ENCODE peak calls at places on chromosomes 4 and X, in ten cellular contexts. One of them, this sample, is unnamed.

GRCh38 chr4:146932111-146932510 is 13.6 kb downstream of the TTC29 start:
- DNase-seq in coronary artery: no peak
- DNase-seq in activated CD8-positive, alpha-beta memory T cell treated with anti-CD3 and anti-CD28 coated beads for 1 hour: no peak
- DNase-seq in fibroblast of villous mesenchyme: peak; percentile 40
- DNase-seq in endothelial cell: no peak
- DNase-seq in T-helper 2 cell treated with Interferon-gamma antibody and Interleukin-4, amounts not matched to agents 5 μg/mL and 100 μg/mL, for 36 hours: no peak
- DNase-seq in A549: no peak
- DNase-seq in gastrocnemius medialis: no peak
- DNase-seq in fibroblast of the conjunctiva: no peak
- DNase-seq in mesothelial cell of epicardium: no peak
- DNase-seq in this sample: no peak

GRCh38 chr4:145216532-145216931 is 36.1 kb upstream of the OTUD4 start:
- DNase-seq in fibroblast of the conjunctiva: peak; percentile 41
- DNase-seq in T-helper 2 cell treated with Interferon-gamma antibody and Interleukin-4, amounts not matched to agents 5 μg/mL and 100 μg/mL, for 36 hours: no peak
- DNase-seq in gastrocnemius medialis: no peak
- DNase-seq in endothelial cell: no peak
- DNase-seq in A549: no peak
- DNase-seq in mesothelial cell of epicardium: no peak
- DNase-seq in fibroblast of villous mesenchyme: peak; percentile 38
- DNase-seq in coronary artery: no peak
- DNase-seq in activated CD8-positive, alpha-beta memory T cell treated with anti-CD3 and anti-CD28 coated beads for 1 hour: no peak
- DNase-seq in this sample: no peak

GRCh38 chr4:64001229-64001898 is 407.9 kb downstream of the TECRL start:
- DNase-seq in gastrocnemius medialis: no peak
- DNase-seq in fibroblast of villous mesenchyme: no peak
- DNase-seq in A549: no peak
- DNase-seq in mesothelial cell of epicardium: no peak
- DNase-seq in fibroblast of the conjunctiva: no peak
- DNase-seq in coronary artery: no peak
- DNase-seq in endothelial cell: no peak
- DNase-seq in T-helper 2 cell treated with Interferon-gamma antibody and Interleukin-4, amounts not matched to agents 5 μg/mL and 100 μg/mL, for 36 hours: no peak
- DNase-seq in activated CD8-positive, alpha-beta memory T cell treated with anti-CD3 and anti-CD28 coated beads for 1 hour: no peak
- DNase-seq in this sample: no peak

GRCh38 chr4:87196146-87196545 is 24.3 kb downstream of the KLHL8 start:
- DNase-seq in endothelial cell: no peak
- DNase-seq in activated CD8-positive, alpha-beta memory T cell treated with anti-CD3 and anti-CD28 coated beads for 1 hour: no peak
- DNase-seq in fibroblast of villous mesenchyme: no peak
- DNase-seq in coronary artery: no peak
- DNase-seq in A549: no peak
- DNase-seq in gastrocnemius medialis: no peak
- DNase-seq in fibroblast of the conjunctiva: no peak
- DNase-seq in mesothelial cell of epicardium: no peak
- DNase-seq in T-helper 2 cell treated with Interferon-gamma antibody and Interleukin-4, amounts not matched to agents 5 μg/mL and 100 μg/mL, for 36 hours: no peak
- DNase-seq in this sample: no peak

GRCh38 chrX:153884136-153885076 is 1.6 kb downstream of the L1CAM start:
- DNase-seq in A549: no peak
- DNase-seq in T-helper 2 cell treated with Interferon-gamma antibody and Interleukin-4, amounts not matched to agents 5 μg/mL and 100 μg/mL, for 36 hours: no peak
- DNase-seq in activated CD8-positive, alpha-beta memory T cell treated with anti-CD3 and anti-CD28 coated beads for 1 hour: no peak
- DNase-seq in fibroblast of the conjunctiva: no peak
- DNase-seq in coronary artery: no peak
- DNase-seq in gastrocnemius medialis: no peak
- DNase-seq in endothelial cell: no peak
- DNase-seq in mesothelial cell of epicardium: no peak
- DNase-seq in fibroblast of villous mesenchyme: no peak
- DNase-seq in this sample: no peak

GRCh38 chr4:77560170-77560569 is 45.5 kb upstream of the CXCL13 start:
- DNase-seq in T-helper 2 cell treated with Interferon-gamma antibody and Interleukin-4, amounts not matched to agents 5 μg/mL and 100 μg/mL, for 36 hours: no peak
- DNase-seq in A549: no peak
- DNase-seq in endothelial cell: no peak
- DNase-seq in fibroblast of the conjunctiva: no peak
- DNase-seq in mesothelial cell of epicardium: no peak
- DNase-seq in gastrocnemius medialis: no peak
- DNase-seq in fibroblast of villous mesenchyme: no peak
- DNase-seq in coronary artery: no peak
- DNase-seq in activated CD8-positive, alpha-beta memory T cell treated with anti-CD3 and anti-CD28 coated beads for 1 hour: no peak
- DNase-seq in this sample: no peak

GRCh38 chr4:15758294-15758693 is 19.8 kb upstream of the CD38 start:
- DNase-seq in fibroblast of the conjunctiva: no peak
- DNase-seq in mesothelial cell of epicardium: no peak
- DNase-seq in endothelial cell: no peak
- DNase-seq in gastrocnemius medialis: no peak
- DNase-seq in coronary artery: no peak
- DNase-seq in fibroblast of villous mesenchyme: no peak
- DNase-seq in T-helper 2 cell treated with Interferon-gamma antibody and Interleukin-4, amounts not matched to agents 5 μg/mL and 100 μg/mL, for 36 hours: no peak
- DNase-seq in A549: no peak
- DNase-seq in activated CD8-positive, alpha-beta memory T cell treated with anti-CD3 and anti-CD28 coated beads for 1 hour: no peak
- DNase-seq in this sample: no peak

GRCh38 chrX:8845060-8845459 is 43.9 kb upstream of the FAM9A start:
- DNase-seq in coronary artery: no peak
- DNase-seq in mesothelial cell of epicardium: no peak
- DNase-seq in A549: peak; percentile 62
- DNase-seq in fibroblast of the conjunctiva: no peak
- DNase-seq in T-helper 2 cell treated with Interferon-gamma antibody and Interleukin-4, amounts not matched to agents 5 μg/mL and 100 μg/mL, for 36 hours: no peak
- DNase-seq in endothelial cell: no peak
- DNase-seq in fibroblast of villous mesenchyme: peak; percentile 38
- DNase-seq in gastrocnemius medialis: no peak
- DNase-seq in activated CD8-positive, alpha-beta memory T cell treated with anti-CD3 and anti-CD28 coated beads for 1 hour: no peak
- DNase-seq in this sample: no peak

GRCh38 chr4:110631582-110632505 is 9.0 kb upstream of the PITX2 start:
- DNase-seq in A549: peak; percentile 79
- DNase-seq in gastrocnemius medialis: peak; percentile 47
- DNase-seq in fibroblast of villous mesenchyme: peak; percentile 97
- DNase-seq in coronary artery: no peak
- DNase-seq in endothelial cell: peak; percentile 84
- DNase-seq in activated CD8-positive, alpha-beta memory T cell treated with anti-CD3 and anti-CD28 coated beads for 1 hour: no peak
- DNase-seq in mesothelial cell of epicardium: peak; percentile 89
- DNase-seq in fibroblast of the conjunctiva: peak; percentile 94
- DNase-seq in T-helper 2 cell treated with Interferon-gamma antibody and Interleukin-4, amounts not matched to agents 5 μg/mL and 100 μg/mL, for 36 hours: peak; percentile 29
- DNase-seq in this sample: no peak

GRCh38 chr4:45317276-45317675 is 590.9 kb upstream of the GNPDA2 start:
- DNase-seq in A549: no peak
- DNase-seq in fibroblast of villous mesenchyme: no peak
- DNase-seq in mesothelial cell of epicardium: no peak
- DNase-seq in fibroblast of the conjunctiva: peak; percentile 3
- DNase-seq in coronary artery: no peak
- DNase-seq in endothelial cell: no peak
- DNase-seq in gastrocnemius medialis: no peak
- DNase-seq in T-helper 2 cell treated with Interferon-gamma antibody and Interleukin-4, amounts not matched to agents 5 μg/mL and 100 μg/mL, for 36 hours: no peak
- DNase-seq in activated CD8-positive, alpha-beta memory T cell treated with anti-CD3 and anti-CD28 coated beads for 1 hour: no peak
- DNase-seq in this sample: no peak

GRCh38 chrX:46376246-46376885 is 168.9 kb downstream of the ZNF674 start:
- DNase-seq in endothelial cell: peak; percentile 34
- DNase-seq in mesothelial cell of epicardium: no peak
- DNase-seq in T-helper 2 cell treated with Interferon-gamma antibody and Interleukin-4, amounts not matched to agents 5 μg/mL and 100 μg/mL, for 36 hours: peak; percentile 25
- DNase-seq in A549: peak; percentile 59
- DNase-seq in fibroblast of the conjunctiva: peak; percentile 37
- DNase-seq in fibroblast of villous mesenchyme: peak; percentile 61
- DNase-seq in coronary artery: no peak
- DNase-seq in activated CD8-positive, alpha-beta memory T cell treated with anti-CD3 and anti-CD28 coated beads for 1 hour: no peak
- DNase-seq in gastrocnemius medialis: no peak
- DNase-seq in this sample: no peak

GRCh38 chr4:16496501-16496900 is 270.2 kb upstream of the TAPT1 start:
- DNase-seq in endothelial cell: no peak
- DNase-seq in T-helper 2 cell treated with Interferon-gamma antibody and Interleukin-4, amounts not matched to agents 5 μg/mL and 100 μg/mL, for 36 hours: no peak
- DNase-seq in fibroblast of the conjunctiva: peak; percentile 47
- DNase-seq in activated CD8-positive, alpha-beta memory T cell treated with anti-CD3 and anti-CD28 coated beads for 1 hour: no peak
- DNase-seq in A549: no peak
- DNase-seq in coronary artery: no peak
- DNase-seq in gastrocnemius medialis: no peak
- DNase-seq in fibroblast of villous mesenchyme: peak; percentile 25
- DNase-seq in mesothelial cell of epicardium: no peak
- DNase-seq in this sample: no peak

GRCh38 chr4:38128478-38129451 is 168.6 kb downstream of the PTTG2 start:
- DNase-seq in coronary artery: no peak
- DNase-seq in gastrocnemius medialis: no peak
- DNase-seq in T-helper 2 cell treated with Interferon-gamma antibody and Interleukin-4, amounts not matched to agents 5 μg/mL and 100 μg/mL, for 36 hours: peak; percentile 74
- DNase-seq in A549: no peak
- DNase-seq in fibroblast of villous mesenchyme: no peak
- DNase-seq in activated CD8-positive, alpha-beta memory T cell treated with anti-CD3 and anti-CD28 coated beads for 1 hour: no peak
- DNase-seq in mesothelial cell of epicardium: no peak
- DNase-seq in endothelial cell: no peak
- DNase-seq in fibroblast of the conjunctiva: no peak
- DNase-seq in this sample: no peak

GRCh38 chr4:6208416-6208815 is 8.1 kb upstream of the JAKMIP1 start:
- DNase-seq in gastrocnemius medialis: no peak
- DNase-seq in endothelial cell: no peak
- DNase-seq in A549: no peak
- DNase-seq in coronary artery: peak; percentile 35
- DNase-seq in mesothelial cell of epicardium: no peak
- DNase-seq in fibroblast of the conjunctiva: no peak
- DNase-seq in T-helper 2 cell treated with Interferon-gamma antibody and Interleukin-4, amounts not matched to agents 5 μg/mL and 100 μg/mL, for 36 hours: no peak
- DNase-seq in fibroblast of villous mesenchyme: no peak
- DNase-seq in activated CD8-positive, alpha-beta memory T cell treated with anti-CD3 and anti-CD28 coated beads for 1 hour: no peak
- DNase-seq in this sample: no peak

GRCh38 chr4:15544196-15544730 is 74.6 kb downstream of the CC2D2A start:
- DNase-seq in fibroblast of villous mesenchyme: no peak
- DNase-seq in mesothelial cell of epicardium: no peak
- DNase-seq in endothelial cell: no peak
- DNase-seq in T-helper 2 cell treated with Interferon-gamma antibody and Interleukin-4, amounts not matched to agents 5 μg/mL and 100 μg/mL, for 36 hours: no peak
- DNase-seq in A549: no peak
- DNase-seq in activated CD8-positive, alpha-beta memory T cell treated with anti-CD3 and anti-CD28 coated beads for 1 hour: no peak
- DNase-seq in gastrocnemius medialis: no peak
- DNase-seq in coronary artery: no peak
- DNase-seq in fibroblast of the conjunctiva: no peak
- DNase-seq in this sample: no peak

GRCh38 chr4:167943872-167944505 is 148.3 kb upstream of the ANXA10 start:
- DNase-seq in T-helper 2 cell treated with Interferon-gamma antibody and Interleukin-4, amounts not matched to agents 5 μg/mL and 100 μg/mL, for 36 hours: no peak
- DNase-seq in mesothelial cell of epicardium: no peak
- DNase-seq in A549: no peak
- DNase-seq in fibroblast of the conjunctiva: no peak
- DNase-seq in gastrocnemius medialis: no peak
- DNase-seq in endothelial cell: no peak
- DNase-seq in fibroblast of villous mesenchyme: no peak
- DNase-seq in activated CD8-positive, alpha-beta memory T cell treated with anti-CD3 and anti-CD28 coated beads for 1 hour: no peak
- DNase-seq in coronary artery: no peak
- DNase-seq in this sample: no peak

GRCh38 chr4:38144029-38144428 is 183.8 kb downstream of the PTTG2 start:
- DNase-seq in fibroblast of the conjunctiva: no peak
- DNase-seq in endothelial cell: no peak
- DNase-seq in A549: no peak
- DNase-seq in coronary artery: no peak
- DNase-seq in fibroblast of villous mesenchyme: no peak
- DNase-seq in activated CD8-positive, alpha-beta memory T cell treated with anti-CD3 and anti-CD28 coated beads for 1 hour: no peak
- DNase-seq in gastrocnemius medialis: no peak
- DNase-seq in mesothelial cell of epicardium: no peak
- DNase-seq in T-helper 2 cell treated with Interferon-gamma antibody and Interleukin-4, amounts not matched to agents 5 μg/mL and 100 μg/mL, for 36 hours: no peak
- DNase-seq in this sample: no peak

GRCh38 chr4:76830612-76831474 is 67.1 kb downstream of the SOWAHB start:
- DNase-seq in gastrocnemius medialis: peak; percentile 20
- DNase-seq in fibroblast of villous mesenchyme: peak; percentile 98
- DNase-seq in activated CD8-positive, alpha-beta memory T cell treated with anti-CD3 and anti-CD28 coated beads for 1 hour: no peak
- DNase-seq in mesothelial cell of epicardium: no peak
- DNase-seq in T-helper 2 cell treated with Interferon-gamma antibody and Interleukin-4, amounts not matched to agents 5 μg/mL and 100 μg/mL, for 36 hours: no peak
- DNase-seq in A549: peak; percentile 43
- DNase-seq in fibroblast of the conjunctiva: no peak
- DNase-seq in coronary artery: peak; percentile 72
- DNase-seq in endothelial cell: peak; percentile 7
- DNase-seq in this sample: no peak

GRCh38 chr4:172631832-172632231 is 536.8 kb upstream of the GALNT7 start:
- DNase-seq in A549: no peak
- DNase-seq in gastrocnemius medialis: no peak
- DNase-seq in fibroblast of the conjunctiva: no peak
- DNase-seq in endothelial cell: no peak
- DNase-seq in fibroblast of villous mesenchyme: no peak
- DNase-seq in T-helper 2 cell treated with Interferon-gamma antibody and Interleukin-4, amounts not matched to agents 5 μg/mL and 100 μg/mL, for 36 hours: no peak
- DNase-seq in activated CD8-positive, alpha-beta memory T cell treated with anti-CD3 and anti-CD28 coated beads for 1 hour: no peak
- DNase-seq in coronary artery: no peak
- DNase-seq in mesothelial cell of epicardium: no peak
- DNase-seq in this sample: no peak

GRCh38 chr4:165085946-165086345 is 26.7 kb downstream of the TMEM192 start:
- DNase-seq in fibroblast of villous mesenchyme: peak; percentile 4
- DNase-seq in A549: no peak
- DNase-seq in fibroblast of the conjunctiva: no peak
- DNase-seq in activated CD8-positive, alpha-beta memory T cell treated with anti-CD3 and anti-CD28 coated beads for 1 hour: no peak
- DNase-seq in endothelial cell: no peak
- DNase-seq in T-helper 2 cell treated with Interferon-gamma antibody and Interleukin-4, amounts not matched to agents 5 μg/mL and 100 μg/mL, for 36 hours: no peak
- DNase-seq in mesothelial cell of epicardium: no peak
- DNase-seq in gastrocnemius medialis: no peak
- DNase-seq in coronary artery: no peak
- DNase-seq in this sample: no peak

GRCh38 chrX:13778916-13779315 is 38.0 kb downstream of the GPM6B start:
- DNase-seq in fibroblast of villous mesenchyme: peak; percentile 8
- DNase-seq in coronary artery: no peak
- DNase-seq in endothelial cell: peak; percentile 4
- DNase-seq in gastrocnemius medialis: peak; percentile 13
- DNase-seq in mesothelial cell of epicardium: no peak
- DNase-seq in activated CD8-positive, alpha-beta memory T cell treated with anti-CD3 and anti-CD28 coated beads for 1 hour: no peak
- DNase-seq in T-helper 2 cell treated with Interferon-gamma antibody and Interleukin-4, amounts not matched to agents 5 μg/mL and 100 μg/mL, for 36 hours: no peak
- DNase-seq in fibroblast of the conjunctiva: peak; percentile 49
- DNase-seq in A549: no peak
- DNase-seq in this sample: no peak

GRCh38 chr4:95676190-95676589 is 127.4 kb upstream of the UNC5C start:
- DNase-seq in gastrocnemius medialis: no peak
- DNase-seq in T-helper 2 cell treated with Interferon-gamma antibody and Interleukin-4, amounts not matched to agents 5 μg/mL and 100 μg/mL, for 36 hours: no peak
- DNase-seq in endothelial cell: no peak
- DNase-seq in A549: no peak
- DNase-seq in coronary artery: no peak
- DNase-seq in mesothelial cell of epicardium: no peak
- DNase-seq in activated CD8-positive, alpha-beta memory T cell treated with anti-CD3 and anti-CD28 coated beads for 1 hour: no peak
- DNase-seq in fibroblast of villous mesenchyme: no peak
- DNase-seq in fibroblast of the conjunctiva: no peak
- DNase-seq in this sample: no peak

GRCh38 chr4:174119818-174120217 is 163.6 kb downstream of the FBXO8 start:
- DNase-seq in A549: no peak
- DNase-seq in gastrocnemius medialis: no peak
- DNase-seq in mesothelial cell of epicardium: no peak
- DNase-seq in endothelial cell: no peak
- DNase-seq in activated CD8-positive, alpha-beta memory T cell treated with anti-CD3 and anti-CD28 coated beads for 1 hour: no peak
- DNase-seq in coronary artery: no peak
- DNase-seq in fibroblast of villous mesenchyme: no peak
- DNase-seq in T-helper 2 cell treated with Interferon-gamma antibody and Interleukin-4, amounts not matched to agents 5 μg/mL and 100 μg/mL, for 36 hours: no peak
- DNase-seq in fibroblast of the conjunctiva: no peak
- DNase-seq in this sample: no peak

GRCh38 chr4:106522839-106523238 is 154.3 kb upstream of the GIMD1 start:
- DNase-seq in gastrocnemius medialis: no peak
- DNase-seq in endothelial cell: peak; percentile 11
- DNase-seq in coronary artery: no peak
- DNase-seq in fibroblast of the conjunctiva: no peak
- DNase-seq in A549: no peak
- DNase-seq in activated CD8-positive, alpha-beta memory T cell treated with anti-CD3 and anti-CD28 coated beads for 1 hour: no peak
- DNase-seq in mesothelial cell of epicardium: no peak
- DNase-seq in fibroblast of villous mesenchyme: peak; percentile 4
- DNase-seq in T-helper 2 cell treated with Interferon-gamma antibody and Interleukin-4, amounts not matched to agents 5 μg/mL and 100 μg/mL, for 36 hours: no peak
- DNase-seq in this sample: no peak

GRCh38 chr4:121728066-121728465 is 31.3 kb upstream of the ANXA5 start:
- DNase-seq in fibroblast of the conjunctiva: peak; percentile 42
- DNase-seq in activated CD8-positive, alpha-beta memory T cell treated with anti-CD3 and anti-CD28 coated beads for 1 hour: no peak
- DNase-seq in fibroblast of villous mesenchyme: peak; percentile 75
- DNase-seq in A549: peak; percentile 17
- DNase-seq in T-helper 2 cell treated with Interferon-gamma antibody and Interleukin-4, amounts not matched to agents 5 μg/mL and 100 μg/mL, for 36 hours: no peak
- DNase-seq in coronary artery: no peak
- DNase-seq in mesothelial cell of epicardium: no peak
- DNase-seq in gastrocnemius medialis: no peak
- DNase-seq in endothelial cell: no peak
- DNase-seq in this sample: no peak

GRCh38 chr4:8534129-8534528 is 46.1 kb upstream of the GPR78 start:
- DNase-seq in fibroblast of villous mesenchyme: peak; percentile 83
- DNase-seq in fibroblast of the conjunctiva: peak; percentile 24
- DNase-seq in mesothelial cell of epicardium: no peak
- DNase-seq in gastrocnemius medialis: no peak
- DNase-seq in coronary artery: no peak
- DNase-seq in endothelial cell: no peak
- DNase-seq in activated CD8-positive, alpha-beta memory T cell treated with anti-CD3 and anti-CD28 coated beads for 1 hour: no peak
- DNase-seq in T-helper 2 cell treated with Interferon-gamma antibody and Interleukin-4, amounts not matched to agents 5 μg/mL and 100 μg/mL, for 36 hours: no peak
- DNase-seq in A549: no peak
- DNase-seq in this sample: no peak

GRCh38 chr4:929970-930625 is 2.0 kb downstream of the GAK start:
- DNase-seq in T-helper 2 cell treated with Interferon-gamma antibody and Interleukin-4, amounts not matched to agents 5 μg/mL and 100 μg/mL, for 36 hours: peak; percentile 20
- DNase-seq in fibroblast of villous mesenchyme: peak; percentile 73
- DNase-seq in fibroblast of the conjunctiva: no peak
- DNase-seq in activated CD8-positive, alpha-beta memory T cell treated with anti-CD3 and anti-CD28 coated beads for 1 hour: no peak
- DNase-seq in endothelial cell: no peak
- DNase-seq in A549: no peak
- DNase-seq in gastrocnemius medialis: no peak
- DNase-seq in coronary artery: no peak
- DNase-seq in mesothelial cell of epicardium: no peak
- DNase-seq in this sample: no peak

GRCh38 chrX:18994713-18995112 is 10.8 kb upstream of the PHKA2 start:
- DNase-seq in activated CD8-positive, alpha-beta memory T cell treated with anti-CD3 and anti-CD28 coated beads for 1 hour: no peak
- DNase-seq in endothelial cell: no peak
- DNase-seq in coronary artery: no peak
- DNase-seq in fibroblast of villous mesenchyme: peak; percentile 66
- DNase-seq in A549: peak; percentile 13
- DNase-seq in mesothelial cell of epicardium: no peak
- DNase-seq in gastrocnemius medialis: no peak
- DNase-seq in T-helper 2 cell treated with Interferon-gamma antibody and Interleukin-4, amounts not matched to agents 5 μg/mL and 100 μg/mL, for 36 hours: no peak
- DNase-seq in fibroblast of the conjunctiva: peak; percentile 51
- DNase-seq in this sample: no peak